ENCODE peak calls at places on chromosomes 6 and 20, in six cellular contexts. F, V, D, B, Q and R are unnamed samples.

GRCh38 chr6:55220961-55221360 is 46.6 kb downstream of the HCRTR2 start:
- DNase-seq in V (no peak), D (no peak), Q (no peak), B (no peak), F (no peak), R (no peak)

GRCh38 chr6:53928641-53929339 is 134.0 kb downstream of the LRRC1 start:
- DNase-seq in D (no peak), B (no peak), Q (no peak), V (no peak), F (no peak), R (no peak)

GRCh38 chr6:137811121-137811911 is 55.7 kb upstream of the TNFAIP3 start:
- DNase-seq in B (peak; percentile 85), Q (peak; percentile 98), V (peak; percentile 60), F (peak; percentile 49), D (no peak), R (no peak)

GRCh38 chr6:144138542-144138941 is 11.8 kb upstream of the STX11 start:
- DNase-seq in B (no peak), V (no peak), F (no peak), D (no peak), Q (no peak), R (no peak)

GRCh38 chr6:40504274-40504673 is 82.9 kb downstream of the LRFN2 start:
- DNase-seq in D (no peak), F (no peak), V (no peak), Q (no peak), B (no peak), R (no peak)

GRCh38 chr20:16576219-16576618 is 3.0 kb upstream of the KIF16B start:
- DNase-seq in D (no peak), F (no peak), B (no peak), V (no peak), Q (no peak), R (no peak)

GRCh38 chr6:56524891-56525703 is 117.6 kb downstream of the DST start:
- DNase-seq in F (no peak), Q (peak; percentile 80), B (peak; percentile 88), D (no peak), V (no peak), R (no peak)

GRCh38 chr20:62274332-62275262 is 28.2 kb upstream of the ADRM1 start:
- DNase-seq in B (no peak), Q (no peak), V (no peak), F (no peak), D (no peak), R (no peak)

GRCh38 chr6:84872996-84873395 is 108.6 kb upstream of the TBX18 start:
- DNase-seq in Q (peak; percentile 61), B (no peak), F (no peak), V (no peak), D (no peak), R (no peak)

GRCh38 chr6:112443118-112443641 is 96.0 kb downstream of the RFPL4B start:
- DNase-seq in Q (no peak), B (no peak), F (no peak), V (no peak), D (peak; percentile 18), R (no peak)
- H3K4me3 ChIP-seq in Q (no peak overlapping the region), B (no peak overlapping the region), F (no peak overlapping the region), V (no peak overlapping the region), D (no peak overlapping the region), R (no peak overlapping the region)

GRCh38 chr6:52598123-52598823 is 21.4 kb upstream of the TRAM2 start:
- DNase-seq in B (peak; percentile 81), D (peak; percentile 84), V (peak; percentile 62), Q (peak; percentile 88), F (peak; percentile 62), R (peak; percentile 77)

GRCh38 chr6:52597738-52598122 is 20.9 kb upstream of the TRAM2 start:
- DNase-seq in D (no peak), B (no peak), Q (no peak), V (no peak), F (no peak), R (no peak)

GRCh38 chr6:52598824-52599190 is 21.9 kb upstream of the TRAM2 start:
- DNase-seq in F (no peak), Q (no peak), V (no peak), B (no peak), D (no peak), R (no peak)

GRCh38 chr6:52605610-52606185 is 28.8 kb upstream of the TRAM2 start:
- DNase-seq in V (no peak), B (no peak), D (no peak), Q (no peak), F (no peak), R (no peak)

DNA sequence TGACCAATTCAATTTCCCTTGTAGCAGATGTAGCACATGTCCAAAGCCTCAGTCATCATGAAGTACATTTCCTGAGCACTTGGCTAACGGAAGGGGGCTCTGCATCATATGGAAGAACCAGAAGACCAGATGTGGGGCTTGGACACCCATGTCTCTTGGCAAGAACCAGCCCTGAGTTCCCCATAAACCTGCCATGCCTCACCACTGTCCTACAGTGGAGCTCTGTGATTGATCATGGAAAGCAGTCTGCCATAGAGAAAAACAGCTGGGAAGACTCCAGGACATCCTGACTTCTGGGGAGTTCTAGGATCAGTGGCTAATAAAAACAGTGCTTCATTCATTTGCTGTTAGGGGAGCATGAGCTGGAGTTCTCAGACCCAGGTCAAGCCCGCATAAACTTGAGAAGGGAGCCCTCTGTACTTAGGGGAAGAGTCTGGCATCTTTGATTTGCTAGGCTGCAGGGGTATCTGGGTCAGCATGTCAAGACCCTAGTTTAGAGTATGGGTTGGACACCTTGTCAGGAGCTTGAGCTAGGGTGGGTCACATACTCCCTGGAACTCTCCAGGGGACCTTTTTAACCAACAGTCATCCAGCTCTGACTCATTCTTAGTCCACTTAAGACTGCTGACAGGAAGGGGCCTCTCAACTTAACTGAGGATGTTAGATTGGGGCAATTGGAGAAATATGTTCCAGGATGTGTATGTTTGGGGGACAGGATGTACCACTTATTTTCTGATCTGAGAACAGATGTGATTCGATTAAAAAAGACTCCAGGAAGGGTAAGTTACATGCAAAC is 26.3 kb upstream of the TRAM2 start:
- DNase-seq in V (no peak), F (no peak), D (no peak), Q (peak; percentile 91), B (peak; percentile 79), R (no peak)
- TF ChIP-seq CTCF in V (no peak), F (no peak), D (no peak), Q (no peak), B (no peak), R (no peak)

DNA sequence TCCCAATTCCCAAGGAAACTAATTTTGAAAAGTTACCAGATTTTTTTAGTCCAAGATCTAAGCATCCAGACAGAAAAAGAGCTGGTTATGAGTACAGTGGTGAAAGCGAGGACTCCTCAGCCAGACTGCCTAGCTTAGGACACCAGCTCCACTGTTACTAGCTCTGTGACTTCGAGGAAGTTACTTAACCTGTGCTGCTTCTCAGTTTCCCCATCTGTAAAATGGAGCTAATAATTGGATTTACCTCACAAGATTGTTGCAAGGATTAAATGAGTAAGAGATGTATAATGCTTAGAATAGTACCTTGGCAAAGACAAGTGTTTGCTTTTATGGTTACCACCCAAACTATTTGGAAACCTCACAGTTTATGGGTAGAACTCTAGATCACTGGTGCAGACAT is 1.1 kb downstream of the NT5DC1 start:
- DNase-seq in D (no peak), B (no peak), Q (no peak), F (no peak), V (no peak), R (no peak)
- H3K4me3 ChIP-seq in D (peak overlapping the region; percentile 87), B (peak overlapping the region; percentile 72), Q (peak overlapping the region; percentile 83), F (peak overlapping the region; percentile 87), V (peak overlapping the region; percentile 79), R (peak overlapping the region; percentile 86)

DNA sequence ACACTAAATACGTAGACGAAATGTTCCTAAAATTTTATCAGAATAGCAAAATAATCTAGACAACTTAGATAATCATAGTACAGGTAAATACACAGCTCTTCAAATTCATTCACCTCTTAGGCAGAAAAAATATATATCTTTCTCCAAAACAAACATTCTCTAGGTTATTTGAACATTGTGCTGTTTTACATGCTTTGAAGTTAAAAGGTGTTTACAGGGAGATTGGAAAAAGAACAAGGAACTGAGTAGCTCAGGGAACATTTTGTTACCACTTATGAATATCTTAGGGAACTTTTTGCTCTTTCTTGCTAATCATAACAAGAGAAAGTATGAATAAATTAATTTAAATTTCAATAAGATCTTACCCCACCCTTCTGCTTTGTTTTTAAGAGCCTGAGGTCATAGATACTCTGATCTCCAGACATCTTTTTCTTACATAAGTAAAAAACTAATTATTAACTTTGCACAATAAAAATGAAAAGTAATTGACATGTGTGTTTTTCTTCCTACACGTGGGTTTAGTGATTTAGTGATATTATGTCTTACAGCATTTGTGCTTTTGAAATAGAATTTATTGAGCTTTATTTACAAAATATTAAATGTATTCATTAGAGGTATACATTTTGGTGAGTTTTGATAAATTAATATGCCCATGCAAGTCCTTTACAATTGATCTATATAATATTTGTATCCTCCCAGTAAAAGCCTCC is 1141.4 kb upstream of the EYS start:
- DNase-seq in F (no peak), V (no peak), Q (no peak), B (no peak), D (no peak), R (no peak)
- TF ChIP-seq CTCF in F (no peak), V (no peak), Q (no peak), B (no peak), D (no peak), R (no peak)

GRCh38 chr20:63567382-63568169 is 6.5 kb downstream of the HELZ2 start:
- DNase-seq in B (peak; percentile 27), D (no peak), V (peak; percentile 28), F (peak; percentile 51), Q (no peak), R (no peak)
- H3K4me3 ChIP-seq in B (no peak overlapping the region), D (no peak overlapping the region), V (no peak overlapping the region), F (no peak overlapping the region), Q (no peak overlapping the region), R (peak overlapping the region; percentile 30)